ENCODE peak calls at places on chromosomes 16 and 17, in eight cellular contexts. One of them, this sample, is unnamed.
A peak's percentile ranks its signal among the peaks of the same experiment; 100 is the strongest.

GRCh38 chr16:23278031-23278430 is 24.1 kb upstream of the SCNN1B start:
- DNase-seq in AG10803: no peak
- DNase-seq in activated naive CD4-positive, alpha-beta T cell: no peak
- DNase-seq in endodermal cell: no peak
- DNase-seq in posterior cingulate gyrus: no peak
- DNase-seq in activated T-helper 1 cell treated with anti-CD3 and anti-CD28 coated beads, Interleukin-2, amount 50 U/mL, for 16 hours: no peak
- DNase-seq in fibroblast of lung: no peak
- DNase-seq in left cardiac atrium: no peak
- DNase-seq in this sample: no peak

GRCh38 chr16:86027366-86028126 is 128.6 kb downstream of the IRF8 start:
- DNase-seq in AG10803: no peak
- DNase-seq in activated naive CD4-positive, alpha-beta T cell: no peak
- DNase-seq in endodermal cell: peak; percentile 14
- DNase-seq in posterior cingulate gyrus: no peak
- DNase-seq in activated T-helper 1 cell treated with anti-CD3 and anti-CD28 coated beads, Interleukin-2, amount 50 U/mL, for 16 hours: no peak
- DNase-seq in fibroblast of lung: no peak
- DNase-seq in left cardiac atrium: no peak
- DNase-seq in this sample: no peak

GRCh38 chr17:34299918-34300600 is 14.5 kb downstream of the CCL11 start:
- DNase-seq in AG10803: peak; percentile 87
- DNase-seq in activated naive CD4-positive, alpha-beta T cell: no peak
- DNase-seq in endodermal cell: no peak
- DNase-seq in posterior cingulate gyrus: no peak
- DNase-seq in activated T-helper 1 cell treated with anti-CD3 and anti-CD28 coated beads, Interleukin-2, amount 50 U/mL, for 16 hours: no peak
- DNase-seq in fibroblast of lung: peak; percentile 28
- DNase-seq in left cardiac atrium: no peak
- DNase-seq in this sample: peak; percentile 74

GRCh38 chr16:57941016-57941656 is 29.8 kb downstream of the CNGB1 start:
- DNase-seq in AG10803: peak; percentile 42
- DNase-seq in activated naive CD4-positive, alpha-beta T cell: no peak
- DNase-seq in endodermal cell: no peak
- DNase-seq in posterior cingulate gyrus: peak; percentile 51
- DNase-seq in activated T-helper 1 cell treated with anti-CD3 and anti-CD28 coated beads, Interleukin-2, amount 50 U/mL, for 16 hours: no peak
- DNase-seq in fibroblast of lung: peak; percentile 14
- DNase-seq in left cardiac atrium: peak; percentile 72
- DNase-seq in this sample: no peak

GRCh38 chr17:55159251-55159650 is 105.5 kb upstream of the HLF start:
- DNase-seq in AG10803: peak; percentile 14
- DNase-seq in activated naive CD4-positive, alpha-beta T cell: no peak
- DNase-seq in endodermal cell: no peak
- DNase-seq in posterior cingulate gyrus: no peak
- DNase-seq in activated T-helper 1 cell treated with anti-CD3 and anti-CD28 coated beads, Interleukin-2, amount 50 U/mL, for 16 hours: no peak
- DNase-seq in fibroblast of lung: peak; percentile 57
- DNase-seq in left cardiac atrium: no peak
- DNase-seq in this sample: no peak

GRCh38 chr16:75818491-75818890 is 92.2 kb upstream of the CPHXL start:
- DNase-seq in AG10803: no peak
- DNase-seq in activated naive CD4-positive, alpha-beta T cell: no peak
- DNase-seq in endodermal cell: no peak
- DNase-seq in posterior cingulate gyrus: no peak
- DNase-seq in activated T-helper 1 cell treated with anti-CD3 and anti-CD28 coated beads, Interleukin-2, amount 50 U/mL, for 16 hours: no peak
- DNase-seq in fibroblast of lung: no peak
- DNase-seq in left cardiac atrium: no peak
- DNase-seq in this sample: no peak

GRCh38 chr17:43714338-43715149 is 44.0 kb downstream of the SOST start:
- DNase-seq in AG10803: peak; percentile 69
- DNase-seq in activated naive CD4-positive, alpha-beta T cell: no peak
- DNase-seq in endodermal cell: no peak
- DNase-seq in posterior cingulate gyrus: no peak
- DNase-seq in activated T-helper 1 cell treated with anti-CD3 and anti-CD28 coated beads, Interleukin-2, amount 50 U/mL, for 16 hours: no peak
- DNase-seq in fibroblast of lung: no peak
- DNase-seq in left cardiac atrium: no peak
- DNase-seq in this sample: peak; percentile 45

GRCh38 chr17:4232168-4232813 is 31.5 kb downstream of the ANKFY1 start:
- DNase-seq in AG10803: peak; percentile 66
- DNase-seq in activated naive CD4-positive, alpha-beta T cell: no peak
- DNase-seq in endodermal cell: no peak
- DNase-seq in posterior cingulate gyrus: no peak
- DNase-seq in activated T-helper 1 cell treated with anti-CD3 and anti-CD28 coated beads, Interleukin-2, amount 50 U/mL, for 16 hours: no peak
- DNase-seq in fibroblast of lung: peak; percentile 73
- DNase-seq in left cardiac atrium: no peak
- DNase-seq in this sample: peak; percentile 62

GRCh38 chr17:81517339-81518112 is 4.9 kb upstream of the ACTG1 start:
- DNase-seq in AG10803: no peak
- DNase-seq in activated naive CD4-positive, alpha-beta T cell: no peak
- DNase-seq in endodermal cell: peak; percentile 86
- DNase-seq in posterior cingulate gyrus: no peak
- DNase-seq in activated T-helper 1 cell treated with anti-CD3 and anti-CD28 coated beads, Interleukin-2, amount 50 U/mL, for 16 hours: no peak
- DNase-seq in fibroblast of lung: no peak
- DNase-seq in left cardiac atrium: peak; percentile 34
- DNase-seq in this sample: no peak

GRCh38 chr16:53855056-53855455 is 151.1 kb downstream of the FTO start:
- DNase-seq in AG10803: no peak
- DNase-seq in activated naive CD4-positive, alpha-beta T cell: no peak
- DNase-seq in endodermal cell: no peak
- DNase-seq in posterior cingulate gyrus: no peak
- DNase-seq in activated T-helper 1 cell treated with anti-CD3 and anti-CD28 coated beads, Interleukin-2, amount 50 U/mL, for 16 hours: no peak
- DNase-seq in fibroblast of lung: no peak
- DNase-seq in left cardiac atrium: no peak
- DNase-seq in this sample: no peak

GRCh38 chr17:75031972-75032895 is 14.5 kb downstream of the ATP5PD start:
- DNase-seq in AG10803: peak; percentile 83
- DNase-seq in activated naive CD4-positive, alpha-beta T cell: no peak
- DNase-seq in endodermal cell: peak; percentile 73
- DNase-seq in posterior cingulate gyrus: peak; percentile 71
- DNase-seq in activated T-helper 1 cell treated with anti-CD3 and anti-CD28 coated beads, Interleukin-2, amount 50 U/mL, for 16 hours: no peak
- DNase-seq in fibroblast of lung: peak; percentile 85
- DNase-seq in left cardiac atrium: peak; percentile 82
- DNase-seq in this sample: peak; percentile 91

GRCh38 chr16:81710596-81710995 is 68.5 kb upstream of the PLCG2 start:
- DNase-seq in AG10803: no peak
- DNase-seq in activated naive CD4-positive, alpha-beta T cell: no peak
- DNase-seq in endodermal cell: peak; percentile 78
- DNase-seq in posterior cingulate gyrus: no peak
- DNase-seq in activated T-helper 1 cell treated with anti-CD3 and anti-CD28 coated beads, Interleukin-2, amount 50 U/mL, for 16 hours: no peak
- DNase-seq in fibroblast of lung: no peak
- DNase-seq in left cardiac atrium: no peak
- DNase-seq in this sample: no peak

GRCh38 chr17:49858796-49859195 is 10.9 kb upstream of the TAC4 start:
- DNase-seq in AG10803: no peak
- DNase-seq in activated naive CD4-positive, alpha-beta T cell: no peak
- DNase-seq in endodermal cell: no peak
- DNase-seq in posterior cingulate gyrus: no peak
- DNase-seq in activated T-helper 1 cell treated with anti-CD3 and anti-CD28 coated beads, Interleukin-2, amount 50 U/mL, for 16 hours: no peak
- DNase-seq in fibroblast of lung: no peak
- DNase-seq in left cardiac atrium: no peak
- DNase-seq in this sample: no peak

GRCh38 chr17:72122668-72123495 is 2.1 kb downstream of the SOX9 start:
- DNase-seq in AG10803: peak; percentile 57
- DNase-seq in activated naive CD4-positive, alpha-beta T cell: no peak
- DNase-seq in endodermal cell: peak; percentile 89
- DNase-seq in posterior cingulate gyrus: no peak
- DNase-seq in activated T-helper 1 cell treated with anti-CD3 and anti-CD28 coated beads, Interleukin-2, amount 50 U/mL, for 16 hours: no peak
- DNase-seq in fibroblast of lung: peak; percentile 77
- DNase-seq in left cardiac atrium: no peak
- DNase-seq in this sample: peak; percentile 79

GRCh38 chr16:79601092-79601977 is 798 bp upstream of the MAF start:
- DNase-seq in AG10803: peak; percentile 11
- DNase-seq in activated naive CD4-positive, alpha-beta T cell: no peak
- DNase-seq in endodermal cell: peak; percentile 80
- DNase-seq in posterior cingulate gyrus: no peak
- DNase-seq in activated T-helper 1 cell treated with anti-CD3 and anti-CD28 coated beads, Interleukin-2, amount 50 U/mL, for 16 hours: no peak
- DNase-seq in fibroblast of lung: peak; percentile 54
- DNase-seq in left cardiac atrium: peak; percentile 67
- DNase-seq in this sample: peak; percentile 33

GRCh38 chr16:48965391-48965790 is 316.2 kb downstream of the CBLN1 start:
- DNase-seq in AG10803: peak; percentile 39
- DNase-seq in activated naive CD4-positive, alpha-beta T cell: no peak
- DNase-seq in endodermal cell: no peak
- DNase-seq in posterior cingulate gyrus: no peak
- DNase-seq in activated T-helper 1 cell treated with anti-CD3 and anti-CD28 coated beads, Interleukin-2, amount 50 U/mL, for 16 hours: no peak
- DNase-seq in fibroblast of lung: peak; percentile 50
- DNase-seq in left cardiac atrium: no peak
- DNase-seq in this sample: no peak

GRCh38 chr17:66777689-66778225 is 57.2 kb upstream of the CACNG5 start:
- DNase-seq in AG10803: peak; percentile 12
- DNase-seq in activated naive CD4-positive, alpha-beta T cell: no peak
- DNase-seq in endodermal cell: peak; percentile 94
- DNase-seq in posterior cingulate gyrus: no peak
- DNase-seq in activated T-helper 1 cell treated with anti-CD3 and anti-CD28 coated beads, Interleukin-2, amount 50 U/mL, for 16 hours: no peak
- DNase-seq in fibroblast of lung: no peak
- DNase-seq in left cardiac atrium: no peak
- DNase-seq in this sample: no peak

GRCh38 chr17:77473615-77474226 is 333.0 kb downstream of the SEC14L1 start:
- DNase-seq in AG10803: no peak
- DNase-seq in activated naive CD4-positive, alpha-beta T cell: no peak
- DNase-seq in endodermal cell: no peak
- DNase-seq in posterior cingulate gyrus: no peak
- DNase-seq in activated T-helper 1 cell treated with anti-CD3 and anti-CD28 coated beads, Interleukin-2, amount 50 U/mL, for 16 hours: no peak
- DNase-seq in fibroblast of lung: no peak
- DNase-seq in left cardiac atrium: no peak
- DNase-seq in this sample: no peak

GRCh38 chr16:89827383-89828198 is 684 bp upstream of the SPIRE2 start:
- DNase-seq in AG10803: peak; percentile 62
- DNase-seq in activated naive CD4-positive, alpha-beta T cell: no peak
- DNase-seq in endodermal cell: peak; percentile 81
- DNase-seq in posterior cingulate gyrus: peak; percentile 19
- DNase-seq in activated T-helper 1 cell treated with anti-CD3 and anti-CD28 coated beads, Interleukin-2, amount 50 U/mL, for 16 hours: no peak
- DNase-seq in fibroblast of lung: peak; percentile 60
- DNase-seq in left cardiac atrium: peak; percentile 53
- DNase-seq in this sample: peak; percentile 33

GRCh38 chr17:56274491-56274890 is 121.2 kb downstream of the ANKFN1 start:
- DNase-seq in AG10803: no peak
- DNase-seq in activated naive CD4-positive, alpha-beta T cell: no peak
- DNase-seq in endodermal cell: no peak
- DNase-seq in posterior cingulate gyrus: no peak
- DNase-seq in activated T-helper 1 cell treated with anti-CD3 and anti-CD28 coated beads, Interleukin-2, amount 50 U/mL, for 16 hours: no peak
- DNase-seq in fibroblast of lung: no peak
- DNase-seq in left cardiac atrium: no peak
- DNase-seq in this sample: no peak

GRCh38 chr16:12901597-12902436 is at the start of gene SHISA9:
- DNase-seq in AG10803: peak; percentile 16
- DNase-seq in activated naive CD4-positive, alpha-beta T cell: no peak
- DNase-seq in endodermal cell: peak; percentile 74
- DNase-seq in posterior cingulate gyrus: no peak
- DNase-seq in activated T-helper 1 cell treated with anti-CD3 and anti-CD28 coated beads, Interleukin-2, amount 50 U/mL, for 16 hours: no peak
- DNase-seq in fibroblast of lung: no peak
- DNase-seq in left cardiac atrium: no peak
- DNase-seq in this sample: peak; percentile 50

GRCh38 chr16:82092711-82093110 is 57.7 kb downstream of the HSD17B2 start:
- DNase-seq in AG10803: peak; percentile 31
- DNase-seq in activated naive CD4-positive, alpha-beta T cell: no peak
- DNase-seq in endodermal cell: no peak
- DNase-seq in posterior cingulate gyrus: no peak
- DNase-seq in activated T-helper 1 cell treated with anti-CD3 and anti-CD28 coated beads, Interleukin-2, amount 50 U/mL, for 16 hours: no peak
- DNase-seq in fibroblast of lung: no peak
- DNase-seq in left cardiac atrium: no peak
- DNase-seq in this sample: peak; percentile 24

GRCh38 chr16:56294599-56294998 is 103.3 kb downstream of the GNAO1 start:
- DNase-seq in AG10803: peak; percentile 96
- DNase-seq in activated naive CD4-positive, alpha-beta T cell: no peak
- DNase-seq in endodermal cell: no peak
- DNase-seq in posterior cingulate gyrus: no peak
- DNase-seq in activated T-helper 1 cell treated with anti-CD3 and anti-CD28 coated beads, Interleukin-2, amount 50 U/mL, for 16 hours: no peak
- DNase-seq in fibroblast of lung: peak; percentile 24
- DNase-seq in left cardiac atrium: no peak
- DNase-seq in this sample: peak; percentile 72

GRCh38 chr16:7218936-7219335 is 113.7 kb upstream of the RBFOX1 start:
- DNase-seq in AG10803: no peak
- DNase-seq in activated naive CD4-positive, alpha-beta T cell: no peak
- DNase-seq in endodermal cell: no peak
- DNase-seq in posterior cingulate gyrus: no peak
- DNase-seq in activated T-helper 1 cell treated with anti-CD3 and anti-CD28 coated beads, Interleukin-2, amount 50 U/mL, for 16 hours: no peak
- DNase-seq in fibroblast of lung: no peak
- DNase-seq in left cardiac atrium: no peak
- DNase-seq in this sample: no peak

GRCh38 chr17:6420173-6420641 is 14.7 kb downstream of the AIPL1 start:
- DNase-seq in AG10803: no peak
- DNase-seq in activated naive CD4-positive, alpha-beta T cell: no peak
- DNase-seq in endodermal cell: peak; percentile 92
- DNase-seq in posterior cingulate gyrus: no peak
- DNase-seq in activated T-helper 1 cell treated with anti-CD3 and anti-CD28 coated beads, Interleukin-2, amount 50 U/mL, for 16 hours: no peak
- DNase-seq in fibroblast of lung: no peak
- DNase-seq in left cardiac atrium: no peak
- DNase-seq in this sample: peak; percentile 40

GRCh38 chr17:47948706-47949196 is 7.4 kb downstream of the PNPO start:
- DNase-seq in AG10803: no peak
- DNase-seq in activated naive CD4-positive, alpha-beta T cell: no peak
- DNase-seq in endodermal cell: no peak
- DNase-seq in posterior cingulate gyrus: no peak
- DNase-seq in activated T-helper 1 cell treated with anti-CD3 and anti-CD28 coated beads, Interleukin-2, amount 50 U/mL, for 16 hours: no peak
- DNase-seq in fibroblast of lung: no peak
- DNase-seq in left cardiac atrium: no peak
- DNase-seq in this sample: no peak

GRCh38 chr17:10556301-10557005 is 7.0 kb upstream of the MYH2 start:
- DNase-seq in AG10803: peak; percentile 73
- DNase-seq in activated naive CD4-positive, alpha-beta T cell: no peak
- DNase-seq in endodermal cell: no peak
- DNase-seq in posterior cingulate gyrus: no peak
- DNase-seq in activated T-helper 1 cell treated with anti-CD3 and anti-CD28 coated beads, Interleukin-2, amount 50 U/mL, for 16 hours: no peak
- DNase-seq in fibroblast of lung: no peak
- DNase-seq in left cardiac atrium: no peak
- DNase-seq in this sample: peak; percentile 56